ENCODE peak calls at places on chromosome 16, in six cellular contexts. X, Z, Y, K, T and A are unnamed samples.

GRCh38 chr16:75566889-75567255 is 693 bp downstream of the GABARAPL2 start:
- DNase-seq in X (no peak), Z (no peak), Y (peak), K (no peak), T (peak), A (peak)

GRCh38 chr16:55021595-55022475 is 91.2 kb downstream of the IRX5 start:
- DNase-seq in X (peak), Z (peak), Y (peak), K (no peak), T (no peak), A (no peak)

GRCh38 chr16:57708168-57708567 is 13.6 kb downstream of the DRC7 start:
- DNase-seq in X (no peak), Z (no peak), Y (no peak), K (peak), T (no peak), A (no peak)

GRCh38 chr16:72978212-72978611 is 69.7 kb downstream of the ZFHX3 start:
- DNase-seq in X (peak), Z (no peak), Y (no peak), K (no peak), T (no peak), A (no peak)

GRCh38 chr16:27241658-27242057 is 26.9 kb downstream of the NSMCE1 start:
- DNase-seq in X (peak), Z (peak), Y (no peak), K (peak), T (no peak), A (no peak)

GRCh38 chr16:81513204-81514040 is 68.8 kb downstream of the CMIP start:
- DNase-seq in X (no peak), Z (peak), Y (peak), K (no peak), T (no peak), A (no peak)

GRCh38 chr16:15966420-15967222 is 17.2 kb downstream of the ABCC1 start:
- DNase-seq in X (peak), Z (no peak), Y (no peak), K (peak), T (no peak), A (no peak)

GRCh38 chr16:67844441-67844840 is 2.3 kb upstream of the NUTF2 start:
- DNase-seq in X (no peak), Z (no peak), Y (peak), K (peak), T (no peak), A (no peak)

GRCh38 chr16:1909661-1910231 is 8.5 kb downstream of the HS3ST6 start:
- DNase-seq in X (no peak), Z (peak), Y (no peak), K (no peak), T (no peak), A (no peak)

GRCh38 chr16:22786691-22787090 is 27.3 kb upstream of the HS3ST2 start:
- DNase-seq in X (no peak), Z (no peak), Y (no peak), K (no peak), T (no peak), A (no peak)

GRCh38 chr16:608019-608418 is 18.2 kb downstream of the RAB40C start:
- DNase-seq in X (no peak), Z (peak), Y (no peak), K (no peak), T (no peak), A (no peak)

GRCh38 chr16:82639666-82640336 is 13.0 kb downstream of the CDH13 start:
- DNase-seq in X (peak), Z (peak), Y (peak), K (peak), T (peak), A (peak)

GRCh38 chr16:79865918-79866317 is 265.4 kb upstream of the MAF start:
- DNase-seq in X (no peak), Z (no peak), Y (no peak), K (no peak), T (no peak), A (no peak)

GRCh38 chr16:1456951-1457350 is 12.6 kb upstream of the CCDC154 start:
- DNase-seq in X (no peak), Z (no peak), Y (no peak), K (no peak), T (no peak), A (no peak)

GRCh38 chr16:89178453-89179147 is 7.1 kb downstream of the CDH15 start:
- DNase-seq in X (no peak), Z (no peak), Y (no peak), K (no peak), T (no peak), A (no peak)

GRCh38 chr16:87417511-87417910 is 25.4 kb downstream of the MAP1LC3B start:
- DNase-seq in X (no peak), Z (no peak), Y (no peak), K (no peak), T (no peak), A (no peak)

GRCh38 chr16:57530531-57531252 is 5.7 kb downstream of the CCDC102A start:
- DNase-seq in X (no peak), Z (peak), Y (no peak), K (no peak), T (no peak), A (no peak)

GRCh38 chr16:60203525-60204124 is 1469.5 kb upstream of the GOT2 start:
- DNase-seq in X (no peak), Z (no peak), Y (peak), K (peak), T (no peak), A (no peak)

GRCh38 chr16:55462241-55462640 is 16.8 kb upstream of the MMP2 start:
- DNase-seq in X (no peak), Z (no peak), Y (no peak), K (no peak), T (no peak), A (no peak)

GRCh38 chr16:55175389-55175788 is 148.6 kb upstream of the IRX6 start:
- DNase-seq in X (no peak), Z (no peak), Y (no peak), K (no peak), T (no peak), A (no peak)

GRCh38 chr16:592518-593306 is 2.8 kb downstream of the RAB40C start:
- DNase-seq in X (no peak), Z (no peak), Y (no peak), K (no peak), T (no peak), A (no peak)

GRCh38 chr16:75025766-75026165 is 26.9 kb downstream of the ZNRF1 start:
- DNase-seq in X (peak), Z (no peak), Y (no peak), K (peak), T (no peak), A (no peak)

GRCh38 chr16:4935231-4935855 is 1.6 kb downstream of the PPL start:
- DNase-seq in X (no peak), Z (no peak), Y (no peak), K (no peak), T (no peak), A (no peak)

GRCh38 chr16:73389075-73389474 is 341.1 kb upstream of the ZFHX3 start:
- DNase-seq in X (no peak), Z (no peak), Y (no peak), K (no peak), T (no peak), A (no peak)

GRCh38 chr16:73817500-73817899 is 479.1 kb upstream of the PSMD7 start:
- DNase-seq in X (no peak), Z (no peak), Y (no peak), K (no peak), T (no peak), A (no peak)

GRCh38 chr16:81583893-81584705 is 139.5 kb downstream of the CMIP start:
- DNase-seq in X (no peak), Z (no peak), Y (no peak), K (peak), T (no peak), A (no peak)

GRCh38 chr16:84115919-84116719 is 623 bp downstream of the MBTPS1 start:
- DNase-seq in X (peak), Z (no peak), Y (no peak), K (peak), T (no peak), A (no peak)

GRCh38 chr16:71358464-71359031 is at the start of gene CALB2:
- DNase-seq in X (peak), Z (peak), Y (peak), K (peak), T (peak), A (peak)

GRCh38 chr16:29899516-29900101 is at the start of gene SEZ6L2:
- DNase-seq in X (peak), Z (peak), Y (peak), K (peak), T (peak), A (peak)

GRCh38 chr16:19700319-19700781 is 17.7 kb downstream of the KNOP1 start:
- DNase-seq in X (peak), Z (no peak), Y (no peak), K (peak), T (no peak), A (no peak)

GRCh38 chr16:48115299-48115698 is 40.5 kb downstream of the ABCC12 start:
- DNase-seq in X (no peak), Z (no peak), Y (no peak), K (no peak), T (no peak), A (no peak)

GRCh38 chr16:69285240-69285639 is 25.9 kb upstream of the VPS4A start:
- DNase-seq in X (no peak), Z (no peak), Y (no peak), K (no peak), T (no peak), A (no peak)

GRCh38 chr16:20611975-20612471 is 35.9 kb upstream of the ACSM2B start:
- DNase-seq in X (no peak), Z (no peak), Y (no peak), K (no peak), T (no peak), A (no peak)